ENCODE peak calls at places on chromosome 17, in five cellular contexts. R, K, V, X and O are unnamed samples.

GRCh38 chr17:48795444-48796162 is 21.4 kb downstream of the TTLL6 start:
- DNase-seq in X (no peak), R (peak; percentile 45), V (no peak), K (peak; percentile 55), O (peak; percentile 19)

GRCh38 chr17:10216213-10216982 is 18.0 kb upstream of the GAS7 start:
- DNase-seq in K (no peak), V (no peak), R (no peak), X (no peak), O (no peak)

GRCh38 chr17:82023447-82024241 is 539 bp downstream of the LRRC45 start:
- DNase-seq in K (no peak), V (peak; percentile 54), X (no peak), R (peak; percentile 34), O (peak; percentile 41)

GRCh38 chr17:41625602-41626001 is 1.2 kb upstream of the KRT17 start:
- DNase-seq in K (no peak), X (no peak), V (no peak), R (no peak), O (no peak)

GRCh38 chr17:82615084-82616020 is 32.9 kb downstream of the WDR45B start:
- DNase-seq in R (no peak), X (no peak), K (no peak), V (no peak), O (no peak)

GRCh38 chr17:55155867-55156560 is 108.7 kb upstream of the HLF start:
- DNase-seq in V (no peak), R (no peak), X (no peak), K (no peak), O (no peak)

GRCh38 chr17:40322417-40323315 is 13.7 kb downstream of the RARA start:
- DNase-seq in X (peak; percentile 89), V (peak; percentile 92), K (peak; percentile 77), R (peak; percentile 83), O (peak; percentile 42)

GRCh38 chr17:80485846-80486245 is 9.4 kb upstream of the NPTX1 start:
- DNase-seq in R (no peak), X (no peak), V (peak; percentile 87), K (no peak), O (no peak)

GRCh38 chr17:4101127-4101798 is 41.6 kb downstream of the ZZEF1 start:
- DNase-seq in X (no peak), R (no peak), V (no peak), K (no peak), O (no peak)

GRCh38 chr17:42111901-42112551 is 488 bp downstream of the DHX58 start:
- DNase-seq in K (no peak), R (peak; percentile 57), V (no peak), X (no peak), O (peak; percentile 56)

GRCh38 chr17:31495049-31495885 is 103.8 kb downstream of the RAB11FIP4 start:
- DNase-seq in K (no peak), X (no peak), R (peak; percentile 69), V (no peak), O (peak; percentile 70)

GRCh38 chr17:4142107-4142900 is 526 bp downstream of the ZZEF1 start:
- DNase-seq in X (peak; percentile 47), V (peak; percentile 39), K (peak; percentile 23), R (peak; percentile 36), O (peak; percentile 41)

GRCh38 chr17:58043221-58044181 is 36.5 kb upstream of the SRSF1 start:
- DNase-seq in R (no peak), K (no peak), V (no peak), X (no peak), O (no peak)

GRCh38 chr17:77453613-77454559 is 313.1 kb downstream of the SEC14L1 start:
- DNase-seq in K (no peak), R (peak; percentile 89), X (no peak), V (peak; percentile 88), O (peak; percentile 73)

GRCh38 chr17:50056961-50057330 is 1.0 kb downstream of the ITGA3 start:
- DNase-seq in R (peak; percentile 69), K (no peak), X (no peak), V (no peak), O (no peak)

GRCh38 chr17:48236681-48237134 is 129.1 kb downstream of the SNX11 start:
- DNase-seq in V (no peak), K (no peak), R (no peak), X (no peak), O (no peak)

GRCh38 chr17:47635734-47636133 is 14.0 kb upstream of the KPNB1 start:
- DNase-seq in K (no peak), V (no peak), R (no peak), X (no peak), O (no peak)

GRCh38 chr17:18037482-18037881 is 1.5 kb downstream of the ATPAF2 start:
- DNase-seq in K (no peak), R (no peak), X (no peak), V (no peak), O (no peak)

GRCh38 chr17:18031955-18032354 is 7.0 kb downstream of the ATPAF2 start:
- DNase-seq in X (no peak), K (no peak), R (no peak), V (no peak), O (no peak)

GRCh38 chr17:18028684-18029540 is 10.1 kb downstream of the ATPAF2 start:
- DNase-seq in V (no peak), X (no peak), K (no peak), R (no peak), O (no peak)

GRCh38 chr17:18035704-18036103 is 3.3 kb downstream of the ATPAF2 start:
- DNase-seq in K (no peak), V (no peak), X (no peak), R (no peak), O (no peak)

DNA sequence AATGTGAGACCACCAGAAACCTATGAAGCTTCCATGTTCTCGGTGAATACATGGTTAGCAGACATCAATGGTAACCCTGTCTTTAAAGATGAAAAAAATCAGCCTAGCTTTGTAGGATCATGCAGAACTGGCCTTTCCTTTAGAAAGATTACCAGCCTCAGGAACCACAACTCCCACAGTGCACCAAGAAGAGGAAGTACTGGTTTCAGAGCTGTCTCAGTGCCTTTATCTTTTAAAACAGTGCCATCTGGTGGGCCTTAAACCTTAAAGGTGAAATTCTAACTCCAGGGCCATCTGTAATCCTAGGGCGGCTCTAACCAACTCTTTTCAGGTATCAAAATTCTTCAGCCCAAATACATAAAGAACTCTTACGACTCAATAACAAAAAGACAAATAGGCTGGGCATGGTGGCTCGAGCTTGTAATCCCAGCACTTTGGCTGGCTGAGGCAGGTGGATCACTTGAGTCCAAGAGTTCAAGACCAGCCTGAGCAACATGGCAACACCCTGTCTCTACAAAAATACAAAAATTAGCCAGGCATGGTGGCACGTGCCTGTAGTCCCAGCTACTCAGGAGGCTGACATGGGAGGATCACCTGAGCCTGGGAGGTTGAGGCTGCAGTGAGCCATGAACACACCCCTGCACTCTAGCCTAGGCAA is 5.4 kb downstream of the ATPAF2 start:
- DNase-seq in K (peak; percentile 61), R (peak; percentile 50), V (peak; percentile 68), X (no peak), O (peak; percentile 65)
- TF ChIP-seq CTCF in K (peak; percentile 77), R (peak; percentile 63), V (peak; percentile 81), X (peak; percentile 58), O (peak; percentile 42)

GRCh38 chr17:7380855-7381683 is at the start of gene TNK1:
- DNase-seq in R (peak; percentile 87), K (peak; percentile 56), V (no peak), X (peak; percentile 67), O (peak; percentile 86)

GRCh38 chr17:7383371-7383741 is 2.5 kb downstream of the TNK1 start:
- DNase-seq in R (no peak), X (no peak), V (no peak), K (no peak), O (no peak)

GRCh38 chr17:7382901-7383300 is 2.0 kb downstream of the TNK1 start:
- DNase-seq in K (no peak), V (no peak), R (no peak), X (no peak), O (no peak)

GRCh38 chr17:7384489-7385081 is 3.7 kb downstream of the TNK1 start:
- DNase-seq in K (no peak), V (no peak), X (no peak), R (no peak), O (no peak)

DNA sequence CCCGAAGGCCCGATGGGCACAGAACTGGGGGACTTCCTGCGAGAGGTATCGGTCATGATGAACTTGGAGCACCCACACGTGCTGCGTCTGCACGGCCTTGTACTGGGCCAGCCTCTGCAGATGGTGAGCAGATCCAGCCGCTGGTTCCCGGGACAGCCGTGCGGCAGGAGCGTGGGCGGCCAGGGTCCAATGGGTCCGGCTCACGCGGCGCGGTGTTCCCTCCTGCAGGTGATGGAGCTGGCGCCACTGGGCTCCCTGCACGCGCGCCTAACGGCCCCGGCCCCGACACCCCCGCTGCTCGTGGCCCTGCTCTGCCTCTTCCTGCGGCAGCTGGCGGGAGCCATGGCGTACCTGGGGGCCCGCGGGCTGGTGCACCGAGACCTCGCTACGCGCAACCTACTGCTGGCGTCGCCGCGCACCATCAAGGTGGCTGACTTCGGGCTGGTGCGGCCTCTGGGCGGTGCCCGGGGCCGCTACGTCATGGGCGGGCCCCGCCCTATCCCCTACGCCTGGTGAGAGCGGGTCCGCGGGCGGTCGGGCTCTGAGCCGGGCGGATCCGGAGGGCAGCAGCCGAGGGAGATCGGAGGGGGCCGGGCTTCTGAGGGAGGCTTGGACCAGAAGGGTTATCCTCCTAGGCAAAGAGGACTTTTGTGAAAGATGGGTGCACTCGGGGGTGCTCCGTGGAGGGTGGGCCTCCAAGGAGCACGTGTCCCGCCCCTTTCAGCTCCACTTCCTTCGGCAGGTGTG is 3.0 kb downstream of the TNK1 start:
- DNase-seq in V (peak; percentile 65), R (peak; percentile 54), X (no peak), K (no peak), O (no peak)
- H3K27ac ChIP-seq in V (no peak overlapping the region), R (peak overlapping the region; percentile 36), X (peak overlapping the region; percentile 41), K (no peak overlapping the region), O (no peak overlapping the region)

GRCh38 chr17:17526369-17526768 is 30.2 kb upstream of the RASD1 start:
- DNase-seq in V (no peak), X (no peak), K (peak; percentile 46), R (no peak), O (no peak)
- H3K27me3 ChIP-seq in V (no peaks in the 10 kb centered on the region), X (no peaks in the 10 kb centered on the region), K (no peaks in the 10 kb centered on the region), R (no peaks in the 10 kb centered on the region), O (no peaks in the 10 kb centered on the region)

GRCh38 chr17:27747462-27748359 is 52.6 kb downstream of the NOS2 start:
- DNase-seq in X (no peak), R (no peak), V (no peak), K (no peak), O (no peak)
- TF ChIP-seq CTCF in X (peak; percentile 19), R (no peak), V (peak; percentile 31), K (no peak), O (peak; percentile 22)

DNA sequence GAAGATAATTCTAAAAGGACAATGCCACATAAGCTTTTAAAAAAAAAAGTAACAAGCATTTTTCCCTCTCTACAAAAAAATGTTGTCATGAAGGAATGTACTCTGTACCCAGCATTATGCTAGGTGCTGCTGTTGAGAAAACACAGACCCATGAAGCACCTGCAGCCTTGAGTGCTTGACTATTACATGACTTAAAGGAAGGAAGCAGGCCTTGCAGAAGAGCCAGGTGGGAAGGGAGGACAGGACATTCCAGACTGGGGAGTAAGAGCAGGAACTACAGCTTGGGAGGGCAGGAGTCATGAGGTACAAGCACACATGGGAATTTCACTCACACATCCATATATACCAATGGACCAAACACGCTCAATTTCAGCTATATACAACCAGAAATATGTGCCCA is 3.8 kb downstream of the MYO1D start:
- DNase-seq in R (no peak), V (no peak), K (no peak), X (peak; percentile 53), O (no peak)
- H3K27ac ChIP-seq in R (no peak overlapping the region), V (no peak overlapping the region), K (no peak overlapping the region), X (peak overlapping the region; percentile 30), O (no peak overlapping the region)

GRCh38 chr17:68196394-68197090 is 51.3 kb upstream of the AMZ2 start:
- DNase-seq in X (no peak), V (no peak), K (no peak), R (no peak), O (no peak)
- H3K27me3 ChIP-seq in X (peaks cover 48% of the 10 kb centered on the region), V (no peaks in the 10 kb centered on the region), K (peaks cover 19% of the 10 kb centered on the region), R (peaks cover 94% of the 10 kb centered on the region), O (peaks cover 36% of the 10 kb centered on the region)

GRCh38 chr17:2388705-2389099 is 12.2 kb downstream of the MNT start:
- DNase-seq in K (no peak), V (no peak), R (no peak), X (no peak), O (peak; percentile 75)
- TF ChIP-seq CTCF in K (no peak), V (no peak), R (no peak), X (no peak), O (peak; percentile 32)